ENCODE peak calls at places on chromosomes 1 and 21, in ten cellular contexts. P, B, V, H, I, W, L, D, A and Y are unnamed samples.

GRCh38 chr1:16120940-16121410 is 34.9 kb downstream of the EPHA2 start:
- DNase-seq in P (no peak), B (no peak), V (no peak), H (no peak), I (no peak), W (no peak), L (no peak), D (no peak), A (peak; percentile 11), Y (no peak)

GRCh38 chr1:8226747-8227146 is 91.2 kb upstream of the SLC45A1 start:
- DNase-seq in P (no peak), B (no peak), V (no peak), H (no peak), I (no peak), W (no peak), L (no peak), D (no peak), A (no peak), Y (no peak)

GRCh38 chr1:40853113-40853999 is 8.8 kb downstream of the CITED4 start:
- DNase-seq in P (no peak), B (no peak), V (no peak), H (no peak), I (no peak), W (no peak), L (no peak), D (no peak), A (no peak), Y (no peak)

GRCh38 chr1:32180186-32181060 is 948 bp downstream of the TXLNA start:
- DNase-seq in P (peak; percentile 35), B (peak; percentile 28), V (no peak), H (peak; percentile 48), I (no peak), W (no peak), L (peak; percentile 53), D (no peak), A (no peak), Y (peak; percentile 21)

GRCh38 chr1:76176020-76176419 is 101.5 kb downstream of the ST6GALNAC3 start:
- DNase-seq in P (no peak), B (no peak), V (no peak), H (no peak), I (no peak), W (no peak), L (no peak), D (no peak), A (no peak), Y (no peak)

GRCh38 chr1:2046225-2046917 is 3.8 kb upstream of the PRKCZ start:
- DNase-seq in P (peak; percentile 95), B (peak; percentile 30), V (no peak), H (peak; percentile 78), I (peak; percentile 9), W (no peak), L (peak; percentile 59), D (peak; percentile 20), A (peak; percentile 39), Y (no peak)

GRCh38 chr1:1213919-1214599 is at the start of gene TNFRSF4:
- DNase-seq in P (no peak), B (no peak), V (no peak), H (peak; percentile 51), I (no peak), W (no peak), L (peak; percentile 12), D (no peak), A (no peak), Y (no peak)

GRCh38 chr1:172168597-172168872 is 251.9 kb upstream of the C1orf105 start:
- DNase-seq in P (no peak), B (no peak), V (no peak), H (no peak), I (no peak), W (no peak), L (no peak), D (no peak), A (no peak), Y (no peak)

GRCh38 chr1:6873298-6874015 is 88.2 kb downstream of the CAMTA1 start:
- DNase-seq in P (no peak), B (no peak), V (no peak), H (no peak), I (no peak), W (no peak), L (no peak), D (no peak), A (no peak), Y (no peak)

GRCh38 chr1:55700359-55701130 is 485.4 kb upstream of the USP24 start:
- DNase-seq in P (no peak), B (no peak), V (no peak), H (no peak), I (no peak), W (no peak), L (no peak), D (no peak), A (no peak), Y (no peak)

GRCh38 chr1:201021333-201022177 is 2.0 kb downstream of the KIF21B start:
- DNase-seq in P (no peak), B (no peak), V (no peak), H (peak; percentile 54), I (no peak), W (no peak), L (no peak), D (no peak), A (no peak), Y (no peak)

GRCh38 chr21:14115646-14116045 is 95.1 kb downstream of the LIPI start:
- DNase-seq in P (no peak), B (no peak), V (no peak), H (no peak), I (no peak), W (no peak), L (no peak), D (no peak), A (no peak), Y (no peak)

GRCh38 chr1:241336335-241336734 is 20.7 kb downstream of the RGS7 start:
- DNase-seq in P (no peak), B (peak; percentile 31), V (no peak), H (no peak), I (no peak), W (no peak), L (no peak), D (no peak), A (no peak), Y (no peak)

GRCh38 chr1:52552236-52552504 is 722 bp downstream of the TUT4 start:
- DNase-seq in P (peak; percentile 9), B (no peak), V (no peak), H (peak; percentile 67), I (no peak), W (peak; percentile 56), L (no peak), D (peak; percentile 22), A (no peak), Y (no peak)

GRCh38 chr1:215899901-215900300 is 332.8 kb downstream of the KCTD3 start:
- DNase-seq in P (no peak), B (no peak), V (no peak), H (no peak), I (no peak), W (no peak), L (no peak), D (no peak), A (no peak), Y (no peak)

GRCh38 chr1:13228343-13228781 is 2.4 kb upstream of the PRAMEF18 start:
- DNase-seq in P (no peak), B (no peak), V (no peak), H (peak; percentile 52), I (peak; percentile 5), W (no peak), L (no peak), D (no peak), A (peak; percentile 12), Y (no peak)

GRCh38 chr21:32514275-32515055 is 70.9 kb downstream of the TCP10L start:
- DNase-seq in P (no peak), B (no peak), V (no peak), H (no peak), I (no peak), W (no peak), L (no peak), D (no peak), A (no peak), Y (no peak)

GRCh38 chr21:19322360-19322759 is 918.8 kb upstream of the TMPRSS15 start:
- DNase-seq in P (no peak), B (no peak), V (no peak), H (no peak), I (no peak), W (no peak), L (no peak), D (no peak), A (no peak), Y (no peak)

GRCh38 chr1:43520100-43520828 is 10.4 kb upstream of the PTPRF start:
- DNase-seq in P (no peak), B (no peak), V (no peak), H (no peak), I (no peak), W (peak; percentile 2), L (no peak), D (no peak), A (no peak), Y (no peak)

GRCh38 chr1:64906447-64906846 is 59.9 kb downstream of the JAK1 start:
- DNase-seq in P (no peak), B (no peak), V (no peak), H (no peak), I (no peak), W (no peak), L (no peak), D (no peak), A (no peak), Y (peak; percentile 5)

GRCh38 chr1:88237026-88237425 is 447.0 kb upstream of the PKN2 start:
- DNase-seq in P (no peak), B (no peak), V (no peak), H (no peak), I (no peak), W (no peak), L (no peak), D (no peak), A (no peak), Y (no peak)

GRCh38 chr1:205535096-205535495 is 30.6 kb downstream of the CDK18 start:
- DNase-seq in P (no peak), B (no peak), V (no peak), H (no peak), I (no peak), W (no peak), L (no peak), D (no peak), A (no peak), Y (no peak)

GRCh38 chr1:23865543-23865930 is 2.6 kb downstream of the FUCA1 start:
- DNase-seq in P (no peak), B (peak; percentile 71), V (no peak), H (no peak), I (peak; percentile 49), W (peak; percentile 83), L (no peak), D (no peak), A (no peak), Y (no peak)

GRCh38 chr1:168709407-168709891 is 19.6 kb downstream of the DPT start:
- DNase-seq in P (no peak), B (no peak), V (no peak), H (no peak), I (no peak), W (no peak), L (no peak), D (no peak), A (no peak), Y (no peak)

GRCh38 chr1:1665815-1666251 is 7.0 kb upstream of the CDK11B start:
- DNase-seq in P (no peak), B (no peak), V (no peak), H (peak; percentile 70), I (no peak), W (no peak), L (no peak), D (no peak), A (no peak), Y (no peak)

GRCh38 chr1:161265305-161265704 is 6.8 kb downstream of the PCP4L1 start:
- DNase-seq in P (no peak), B (no peak), V (no peak), H (no peak), I (no peak), W (no peak), L (no peak), D (no peak), A (no peak), Y (no peak)

GRCh38 chr1:2100775-2101108 is 50.5 kb downstream of the PRKCZ start:
- DNase-seq in P (no peak), B (no peak), V (no peak), H (no peak), I (no peak), W (no peak), L (no peak), D (no peak), A (no peak), Y (no peak)

GRCh38 chr1:160061376-160062100 is 8.4 kb downstream of the KCNJ10 start:
- DNase-seq in P (no peak), B (peak; percentile 42), V (no peak), H (no peak), I (no peak), W (no peak), L (no peak), D (no peak), A (no peak), Y (no peak)